ENCODE peak calls at places on chromosome 17, in six cellular contexts. One of them, this sample, is unnamed.

GRCh38 chr17:10001296-10001904 is 96.3 kb upstream of the RCVRN start:
- DNase-seq in D341Med: no peak
- DNase-seq in stimulated activated CD8-positive, alpha-beta memory T cell treated with anti-CD3 and anti-CD28 coated beads, Interleukin-7, amount 100 ng/mL, for 1 hour: no peak
- DNase-seq in GM12878: no peak
- DNase-seq in HTR-8/SVneo: no peak
- DNase-seq in heart right ventricle: no peak
- DNase-seq in this sample: no peak

GRCh38 chr17:56083475-56083874 is 69.8 kb upstream of the ANKFN1 start:
- DNase-seq in D341Med: no peak
- DNase-seq in stimulated activated CD8-positive, alpha-beta memory T cell treated with anti-CD3 and anti-CD28 coated beads, Interleukin-7, amount 100 ng/mL, for 1 hour: no peak
- DNase-seq in GM12878: no peak
- DNase-seq in HTR-8/SVneo: no peak
- DNase-seq in heart right ventricle: no peak
- DNase-seq in this sample: no peak

GRCh38 chr17:1374426-1375177 is 25.4 kb downstream of the YWHAE start:
- DNase-seq in D341Med: no peak
- DNase-seq in stimulated activated CD8-positive, alpha-beta memory T cell treated with anti-CD3 and anti-CD28 coated beads, Interleukin-7, amount 100 ng/mL, for 1 hour: no peak
- DNase-seq in GM12878: no peak
- DNase-seq in HTR-8/SVneo: no peak
- DNase-seq in heart right ventricle: no peak
- DNase-seq in this sample: no peak

GRCh38 chr17:37844158-37844976 is 79.8 kb upstream of the TBC1D3K start:
- DNase-seq in D341Med: peak; percentile 63
- DNase-seq in stimulated activated CD8-positive, alpha-beta memory T cell treated with anti-CD3 and anti-CD28 coated beads, Interleukin-7, amount 100 ng/mL, for 1 hour: no peak
- DNase-seq in GM12878: no peak
- DNase-seq in HTR-8/SVneo: peak; percentile 71
- DNase-seq in heart right ventricle: peak; percentile 34
- DNase-seq in this sample: no peak

GRCh38 chr17:72826602-72827001 is 265.9 kb downstream of the SLC39A11 start:
- DNase-seq in D341Med: no peak
- DNase-seq in stimulated activated CD8-positive, alpha-beta memory T cell treated with anti-CD3 and anti-CD28 coated beads, Interleukin-7, amount 100 ng/mL, for 1 hour: no peak
- DNase-seq in GM12878: no peak
- DNase-seq in HTR-8/SVneo: peak; percentile 37
- DNase-seq in heart right ventricle: no peak
- DNase-seq in this sample: no peak

GRCh38 chr17:82449136-82449882 is 1.2 kb downstream of the CYBC1 start:
- DNase-seq in D341Med: peak; percentile 47
- DNase-seq in stimulated activated CD8-positive, alpha-beta memory T cell treated with anti-CD3 and anti-CD28 coated beads, Interleukin-7, amount 100 ng/mL, for 1 hour: peak; percentile 44
- DNase-seq in GM12878: peak; percentile 65
- DNase-seq in HTR-8/SVneo: no peak
- DNase-seq in heart right ventricle: peak; percentile 54
- DNase-seq in this sample: no peak

GRCh38 chr17:45129940-45130639 is 2.2 kb downstream of the PLCD3 start:
- DNase-seq in D341Med: peak; percentile 50
- DNase-seq in stimulated activated CD8-positive, alpha-beta memory T cell treated with anti-CD3 and anti-CD28 coated beads, Interleukin-7, amount 100 ng/mL, for 1 hour: no peak
- DNase-seq in GM12878: no peak
- DNase-seq in HTR-8/SVneo: no peak
- DNase-seq in heart right ventricle: no peak
- DNase-seq in this sample: no peak

GRCh38 chr17:57380055-57380356 is 123.7 kb downstream of the MSI2 start:
- DNase-seq in D341Med: no peak
- DNase-seq in stimulated activated CD8-positive, alpha-beta memory T cell treated with anti-CD3 and anti-CD28 coated beads, Interleukin-7, amount 100 ng/mL, for 1 hour: no peak
- DNase-seq in GM12878: no peak
- DNase-seq in HTR-8/SVneo: no peak
- DNase-seq in heart right ventricle: no peak
- DNase-seq in this sample: no peak

GRCh38 chr17:73340093-73340596 is 28.3 kb upstream of the CDC42EP4 start:
- DNase-seq in D341Med: no peak
- DNase-seq in stimulated activated CD8-positive, alpha-beta memory T cell treated with anti-CD3 and anti-CD28 coated beads, Interleukin-7, amount 100 ng/mL, for 1 hour: no peak
- DNase-seq in GM12878: peak; percentile 42
- DNase-seq in HTR-8/SVneo: peak; percentile 97
- DNase-seq in heart right ventricle: no peak
- DNase-seq in this sample: peak; percentile 86

GRCh38 chr17:17351901-17352781 is 49.0 kb downstream of the NT5M start:
- DNase-seq in D341Med: peak; percentile 14
- DNase-seq in stimulated activated CD8-positive, alpha-beta memory T cell treated with anti-CD3 and anti-CD28 coated beads, Interleukin-7, amount 100 ng/mL, for 1 hour: no peak
- DNase-seq in GM12878: no peak
- DNase-seq in HTR-8/SVneo: peak; percentile 47
- DNase-seq in heart right ventricle: peak; percentile 74
- DNase-seq in this sample: no peak

GRCh38 chr17:73800893-73801292 is 156.6 kb upstream of the SDK2 start:
- DNase-seq in D341Med: no peak
- DNase-seq in stimulated activated CD8-positive, alpha-beta memory T cell treated with anti-CD3 and anti-CD28 coated beads, Interleukin-7, amount 100 ng/mL, for 1 hour: no peak
- DNase-seq in GM12878: no peak
- DNase-seq in HTR-8/SVneo: no peak
- DNase-seq in heart right ventricle: no peak
- DNase-seq in this sample: no peak

GRCh38 chr17:75144816-75145511 is 9.3 kb downstream of the JPT1 start:
- DNase-seq in D341Med: no peak
- DNase-seq in stimulated activated CD8-positive, alpha-beta memory T cell treated with anti-CD3 and anti-CD28 coated beads, Interleukin-7, amount 100 ng/mL, for 1 hour: no peak
- DNase-seq in GM12878: no peak
- DNase-seq in HTR-8/SVneo: no peak
- DNase-seq in heart right ventricle: no peak
- DNase-seq in this sample: no peak

GRCh38 chr17:3879181-3879580 is 13.7 kb downstream of the CAMKK1 start:
- DNase-seq in D341Med: peak; percentile 82
- DNase-seq in stimulated activated CD8-positive, alpha-beta memory T cell treated with anti-CD3 and anti-CD28 coated beads, Interleukin-7, amount 100 ng/mL, for 1 hour: no peak
- DNase-seq in GM12878: no peak
- DNase-seq in HTR-8/SVneo: no peak
- DNase-seq in heart right ventricle: peak; percentile 37
- DNase-seq in this sample: no peak

GRCh38 chr17:82457071-82457789 is 1.3 kb upstream of the NARF start:
- DNase-seq in D341Med: no peak
- DNase-seq in stimulated activated CD8-positive, alpha-beta memory T cell treated with anti-CD3 and anti-CD28 coated beads, Interleukin-7, amount 100 ng/mL, for 1 hour: no peak
- DNase-seq in GM12878: no peak
- DNase-seq in HTR-8/SVneo: no peak
- DNase-seq in heart right ventricle: no peak
- DNase-seq in this sample: no peak

GRCh38 chr17:48179071-48179945 is 71.7 kb downstream of the SNX11 start:
- DNase-seq in D341Med: no peak
- DNase-seq in stimulated activated CD8-positive, alpha-beta memory T cell treated with anti-CD3 and anti-CD28 coated beads, Interleukin-7, amount 100 ng/mL, for 1 hour: no peak
- DNase-seq in GM12878: no peak
- DNase-seq in HTR-8/SVneo: no peak
- DNase-seq in heart right ventricle: no peak
- DNase-seq in this sample: no peak

GRCh38 chr17:29195465-29196081 is 15.4 kb upstream of the MYO18A start:
- DNase-seq in D341Med: no peak
- DNase-seq in stimulated activated CD8-positive, alpha-beta memory T cell treated with anti-CD3 and anti-CD28 coated beads, Interleukin-7, amount 100 ng/mL, for 1 hour: no peak
- DNase-seq in GM12878: no peak
- DNase-seq in HTR-8/SVneo: no peak
- DNase-seq in heart right ventricle: no peak
- DNase-seq in this sample: peak; percentile 93

GRCh38 chr17:1562178-1562643 is 381 bp downstream of the PITPNA start:
- DNase-seq in D341Med: no peak
- DNase-seq in stimulated activated CD8-positive, alpha-beta memory T cell treated with anti-CD3 and anti-CD28 coated beads, Interleukin-7, amount 100 ng/mL, for 1 hour: no peak
- DNase-seq in GM12878: no peak
- DNase-seq in HTR-8/SVneo: peak; percentile 51
- DNase-seq in heart right ventricle: peak; percentile 52
- DNase-seq in this sample: no peak

GRCh38 chr17:18064053-18064452 is 23.7 kb upstream of the DRG2 start:
- DNase-seq in D341Med: no peak
- DNase-seq in stimulated activated CD8-positive, alpha-beta memory T cell treated with anti-CD3 and anti-CD28 coated beads, Interleukin-7, amount 100 ng/mL, for 1 hour: no peak
- DNase-seq in GM12878: no peak
- DNase-seq in HTR-8/SVneo: no peak
- DNase-seq in heart right ventricle: no peak
- DNase-seq in this sample: no peak

GRCh38 chr17:80937501-80938356 is 53.9 kb upstream of the CHMP6 start:
- DNase-seq in D341Med: no peak
- DNase-seq in stimulated activated CD8-positive, alpha-beta memory T cell treated with anti-CD3 and anti-CD28 coated beads, Interleukin-7, amount 100 ng/mL, for 1 hour: no peak
- DNase-seq in GM12878: no peak
- DNase-seq in HTR-8/SVneo: no peak
- DNase-seq in heart right ventricle: no peak
- DNase-seq in this sample: no peak

GRCh38 chr17:56447166-56447565 is 146.3 kb upstream of the NOG start:
- DNase-seq in D341Med: no peak
- DNase-seq in stimulated activated CD8-positive, alpha-beta memory T cell treated with anti-CD3 and anti-CD28 coated beads, Interleukin-7, amount 100 ng/mL, for 1 hour: no peak
- DNase-seq in GM12878: no peak
- DNase-seq in HTR-8/SVneo: no peak
- DNase-seq in heart right ventricle: no peak
- DNase-seq in this sample: no peak

GRCh38 chr17:59181481-59181880 is 25.9 kb downstream of the PRR11 start:
- DNase-seq in D341Med: no peak
- DNase-seq in stimulated activated CD8-positive, alpha-beta memory T cell treated with anti-CD3 and anti-CD28 coated beads, Interleukin-7, amount 100 ng/mL, for 1 hour: no peak
- DNase-seq in GM12878: no peak
- DNase-seq in HTR-8/SVneo: no peak
- DNase-seq in heart right ventricle: no peak
- DNase-seq in this sample: no peak

GRCh38 chr17:3029213-3029913 is 34.0 kb downstream of the OR1D5 start:
- DNase-seq in D341Med: no peak
- DNase-seq in stimulated activated CD8-positive, alpha-beta memory T cell treated with anti-CD3 and anti-CD28 coated beads, Interleukin-7, amount 100 ng/mL, for 1 hour: no peak
- DNase-seq in GM12878: no peak
- DNase-seq in HTR-8/SVneo: no peak
- DNase-seq in heart right ventricle: peak; percentile 72
- DNase-seq in this sample: no peak

GRCh38 chr17:77209330-77209748 is 68.6 kb downstream of the SEC14L1 start:
- DNase-seq in D341Med: no peak
- DNase-seq in stimulated activated CD8-positive, alpha-beta memory T cell treated with anti-CD3 and anti-CD28 coated beads, Interleukin-7, amount 100 ng/mL, for 1 hour: no peak
- DNase-seq in GM12878: no peak
- DNase-seq in HTR-8/SVneo: no peak
- DNase-seq in heart right ventricle: no peak
- DNase-seq in this sample: no peak

GRCh38 chr17:64177346-64178010 is 47.5 kb upstream of the ERN1 start:
- DNase-seq in D341Med: no peak
- DNase-seq in stimulated activated CD8-positive, alpha-beta memory T cell treated with anti-CD3 and anti-CD28 coated beads, Interleukin-7, amount 100 ng/mL, for 1 hour: no peak
- DNase-seq in GM12878: no peak
- DNase-seq in HTR-8/SVneo: no peak
- DNase-seq in heart right ventricle: no peak
- DNase-seq in this sample: no peak

GRCh38 chr17:83160443-83161297 is 81.3 kb downstream of the METRNL start:
- DNase-seq in D341Med: peak; percentile 33
- DNase-seq in stimulated activated CD8-positive, alpha-beta memory T cell treated with anti-CD3 and anti-CD28 coated beads, Interleukin-7, amount 100 ng/mL, for 1 hour: no peak
- DNase-seq in GM12878: no peak
- DNase-seq in HTR-8/SVneo: no peak
- DNase-seq in heart right ventricle: no peak
- DNase-seq in this sample: no peak

GRCh38 chr17:50201226-50201854 is at the start of gene COL1A1:
- DNase-seq in D341Med: no peak
- DNase-seq in stimulated activated CD8-positive, alpha-beta memory T cell treated with anti-CD3 and anti-CD28 coated beads, Interleukin-7, amount 100 ng/mL, for 1 hour: no peak
- DNase-seq in GM12878: no peak
- DNase-seq in HTR-8/SVneo: peak; percentile 86
- DNase-seq in heart right ventricle: peak; percentile 76
- DNase-seq in this sample: no peak

GRCh38 chr17:488993-489757 is 136.6 kb upstream of the RPH3AL start:
- DNase-seq in D341Med: peak; percentile 50
- DNase-seq in stimulated activated CD8-positive, alpha-beta memory T cell treated with anti-CD3 and anti-CD28 coated beads, Interleukin-7, amount 100 ng/mL, for 1 hour: no peak
- DNase-seq in GM12878: no peak
- DNase-seq in HTR-8/SVneo: peak; percentile 61
- DNase-seq in heart right ventricle: no peak
- DNase-seq in this sample: no peak

GRCh38 chr17:4708436-4708835 is 2.0 kb upstream of the ARRB2 start:
- DNase-seq in D341Med: no peak
- DNase-seq in stimulated activated CD8-positive, alpha-beta memory T cell treated with anti-CD3 and anti-CD28 coated beads, Interleukin-7, amount 100 ng/mL, for 1 hour: no peak
- DNase-seq in GM12878: no peak
- DNase-seq in HTR-8/SVneo: no peak
- DNase-seq in heart right ventricle: no peak
- DNase-seq in this sample: no peak

This sample was measured in SIG-M5.